ENCODE peak calls at places on chromosomes 5 and 9, in five cellular contexts. One of them, this sample, is unnamed.

GRCh38 chr9:95406114-95406513 is 88.6 kb upstream of the FANCC start:
- DNase-seq in stimulated activated CD8-positive, alpha-beta memory T cell treated with anti-CD3 and anti-CD28 coated beads, Interleukin-4, amount 100 ng/mL, for 1 hour: no peak
- DNase-seq in uterus: no peak
- DNase-seq in neural crest cell: no peak
- DNase-seq in stimulated activated CD4-positive, alpha-beta T cell treated with anti-CD3 and anti-CD28 coated beads, Interleukin-2, amount 100 ng/mL, for 48 hours: no peak
- DNase-seq in this sample: no peak

GRCh38 chr9:130385257-130385656 is 59.5 kb upstream of the ASS1 start:
- DNase-seq in neural crest cell: no peak
- DNase-seq in uterus: no peak
- DNase-seq in stimulated activated CD4-positive, alpha-beta T cell treated with anti-CD3 and anti-CD28 coated beads, Interleukin-2, amount 100 ng/mL, for 48 hours: no peak
- DNase-seq in stimulated activated CD8-positive, alpha-beta memory T cell treated with anti-CD3 and anti-CD28 coated beads, Interleukin-4, amount 100 ng/mL, for 1 hour: no peak
- DNase-seq in this sample: no peak

GRCh38 chr5:169152453-169152852 is 148.5 kb downstream of the SLIT3 start:
- DNase-seq in neural crest cell: no peak
- DNase-seq in stimulated activated CD4-positive, alpha-beta T cell treated with anti-CD3 and anti-CD28 coated beads, Interleukin-2, amount 100 ng/mL, for 48 hours: no peak
- DNase-seq in uterus: no peak
- DNase-seq in stimulated activated CD8-positive, alpha-beta memory T cell treated with anti-CD3 and anti-CD28 coated beads, Interleukin-4, amount 100 ng/mL, for 1 hour: no peak
- DNase-seq in this sample: no peak

GRCh38 chr9:108117775-108118174 is 628.2 kb upstream of the KLF4 start:
- DNase-seq in stimulated activated CD4-positive, alpha-beta T cell treated with anti-CD3 and anti-CD28 coated beads, Interleukin-2, amount 100 ng/mL, for 48 hours: no peak
- DNase-seq in stimulated activated CD8-positive, alpha-beta memory T cell treated with anti-CD3 and anti-CD28 coated beads, Interleukin-4, amount 100 ng/mL, for 1 hour: no peak
- DNase-seq in uterus: no peak
- DNase-seq in neural crest cell: no peak
- DNase-seq in this sample: no peak

GRCh38 chr5:38039826-38040225 is 200.0 kb upstream of the GDNF start:
- DNase-seq in neural crest cell: no peak
- DNase-seq in stimulated activated CD4-positive, alpha-beta T cell treated with anti-CD3 and anti-CD28 coated beads, Interleukin-2, amount 100 ng/mL, for 48 hours: no peak
- DNase-seq in stimulated activated CD8-positive, alpha-beta memory T cell treated with anti-CD3 and anti-CD28 coated beads, Interleukin-4, amount 100 ng/mL, for 1 hour: no peak
- DNase-seq in uterus: no peak
- DNase-seq in this sample: no peak

GRCh38 chr5:179132586-179133355 is 72.6 kb downstream of the ZNF354C start:
- DNase-seq in uterus: no peak
- DNase-seq in stimulated activated CD8-positive, alpha-beta memory T cell treated with anti-CD3 and anti-CD28 coated beads, Interleukin-4, amount 100 ng/mL, for 1 hour: no peak
- DNase-seq in stimulated activated CD4-positive, alpha-beta T cell treated with anti-CD3 and anti-CD28 coated beads, Interleukin-2, amount 100 ng/mL, for 48 hours: no peak
- DNase-seq in neural crest cell: no peak
- DNase-seq in this sample: no peak

GRCh38 chr5:134184155-134185135 is 7.7 kb upstream of the SKP1 start:
- DNase-seq in neural crest cell: peak
- DNase-seq in stimulated activated CD4-positive, alpha-beta T cell treated with anti-CD3 and anti-CD28 coated beads, Interleukin-2, amount 100 ng/mL, for 48 hours: peak
- DNase-seq in stimulated activated CD8-positive, alpha-beta memory T cell treated with anti-CD3 and anti-CD28 coated beads, Interleukin-4, amount 100 ng/mL, for 1 hour: peak
- DNase-seq in uterus: peak
- DNase-seq in this sample: peak

GRCh38 chr5:122501087-122501435 is 189.0 kb downstream of the SNCAIP start:
- DNase-seq in stimulated activated CD4-positive, alpha-beta T cell treated with anti-CD3 and anti-CD28 coated beads, Interleukin-2, amount 100 ng/mL, for 48 hours: no peak
- DNase-seq in stimulated activated CD8-positive, alpha-beta memory T cell treated with anti-CD3 and anti-CD28 coated beads, Interleukin-4, amount 100 ng/mL, for 1 hour: no peak
- DNase-seq in neural crest cell: no peak
- DNase-seq in uterus: no peak
- DNase-seq in this sample: no peak

GRCh38 chr9:134135343-134136116 is at the start of gene WDR5:
- DNase-seq in stimulated activated CD4-positive, alpha-beta T cell treated with anti-CD3 and anti-CD28 coated beads, Interleukin-2, amount 100 ng/mL, for 48 hours: peak
- DNase-seq in neural crest cell: peak
- DNase-seq in stimulated activated CD8-positive, alpha-beta memory T cell treated with anti-CD3 and anti-CD28 coated beads, Interleukin-4, amount 100 ng/mL, for 1 hour: peak
- DNase-seq in uterus: peak
- DNase-seq in this sample: peak